ENCODE peak calls at places on chromosome X, in eight cellular contexts. One of them, this sample, is unnamed. For H3K4me1 and H3K9me3, the result is how much of the 10 kb centered on the place peaks cover.

GRCh38 chrX:68647156-68647957 is at the start of gene STARD8:
- DNase-seq in tibial artery: no peak
- DNase-seq in colonic mucosa: no peak
- DNase-seq in fibroblast of lung: peak
- DNase-seq in mesenchymal stem cell: peak
- DNase-seq in CD8-positive, alpha-beta memory T cell: no peak
- DNase-seq in A549: peak
- DNase-seq in lung: no peak
- DNase-seq in this sample: no peak

GRCh38 chrX:25001808-25002657 is 13.7 kb downstream of the ARX start:
- DNase-seq in tibial artery: no peak
- DNase-seq in colonic mucosa: no peak
- DNase-seq in fibroblast of lung: no peak
- DNase-seq in mesenchymal stem cell: no peak
- DNase-seq in CD8-positive, alpha-beta memory T cell: no peak
- DNase-seq in A549: no peak
- DNase-seq in lung: no peak
- DNase-seq in this sample: no peak

GRCh38 chrX:43813898-43814297 is 68.4 kb downstream of the MAOB start:
- DNase-seq in tibial artery: no peak
- DNase-seq in colonic mucosa: peak
- DNase-seq in fibroblast of lung: peak
- DNase-seq in mesenchymal stem cell: no peak
- DNase-seq in CD8-positive, alpha-beta memory T cell: peak
- DNase-seq in A549: peak
- DNase-seq in lung: no peak
- DNase-seq in this sample: no peak

GRCh38 chrX:24293412-24293811 is 20.5 kb downstream of the SUPT20HL2 start:
- DNase-seq in tibial artery: no peak
- DNase-seq in colonic mucosa: no peak
- DNase-seq in fibroblast of lung: no peak
- DNase-seq in mesenchymal stem cell: no peak
- DNase-seq in CD8-positive, alpha-beta memory T cell: no peak
- DNase-seq in A549: no peak
- DNase-seq in lung: no peak
- DNase-seq in this sample: no peak

GRCh38 chrX:35104626-35105025 is 162.0 kb downstream of the FAM47B start:
- DNase-seq in tibial artery: no peak
- DNase-seq in colonic mucosa: no peak
- DNase-seq in fibroblast of lung: no peak
- DNase-seq in mesenchymal stem cell: no peak
- DNase-seq in CD8-positive, alpha-beta memory T cell: no peak
- DNase-seq in A549: no peak
- DNase-seq in lung: no peak
- DNase-seq in this sample: no peak

GRCh38 chrX:55867254-55867653 is 149.7 kb downstream of the RRAGB start:
- DNase-seq in tibial artery: no peak
- DNase-seq in colonic mucosa: no peak
- DNase-seq in fibroblast of lung: peak
- DNase-seq in mesenchymal stem cell: peak
- DNase-seq in CD8-positive, alpha-beta memory T cell: no peak
- DNase-seq in A549: no peak
- DNase-seq in lung: no peak
- DNase-seq in this sample: no peak

GRCh38 chrX:149314031-149314430 is 191.1 kb downstream of the IDS start:
- DNase-seq in tibial artery: peak
- DNase-seq in colonic mucosa: no peak
- DNase-seq in fibroblast of lung: peak
- DNase-seq in mesenchymal stem cell: no peak
- DNase-seq in CD8-positive, alpha-beta memory T cell: no peak
- DNase-seq in A549: no peak
- DNase-seq in lung: no peak
- DNase-seq in this sample: no peak

GRCh38 chrX:5681159-5681558 is 547.5 kb downstream of the NLGN4X start:
- DNase-seq in tibial artery: no peak
- DNase-seq in colonic mucosa: no peak
- DNase-seq in fibroblast of lung: no peak
- DNase-seq in mesenchymal stem cell: no peak
- DNase-seq in CD8-positive, alpha-beta memory T cell: no peak
- DNase-seq in A549: no peak
- DNase-seq in lung: no peak
- DNase-seq in this sample: no peak

GRCh38 chrX:10098235-10098819 is 58.4 kb upstream of the CLCN4 start:
- DNase-seq in tibial artery: no peak
- DNase-seq in colonic mucosa: no peak
- DNase-seq in fibroblast of lung: no peak
- DNase-seq in mesenchymal stem cell: no peak
- DNase-seq in CD8-positive, alpha-beta memory T cell: peak
- DNase-seq in A549: no peak
- DNase-seq in lung: no peak
- DNase-seq in this sample: no peak

GRCh38 chrX:100407147-100407783 is 2.8 kb downstream of the PCDH19 start:
- DNase-seq in tibial artery: no peak
- DNase-seq in colonic mucosa: no peak
- DNase-seq in fibroblast of lung: no peak
- DNase-seq in mesenchymal stem cell: no peak
- DNase-seq in CD8-positive, alpha-beta memory T cell: no peak
- DNase-seq in A549: no peak
- DNase-seq in lung: no peak
- DNase-seq in this sample: no peak

GRCh38 chrX:115642895-115643530 is 82.0 kb downstream of the PLS3 start:
- DNase-seq in tibial artery: peak
- DNase-seq in colonic mucosa: peak
- DNase-seq in fibroblast of lung: peak
- DNase-seq in mesenchymal stem cell: peak
- DNase-seq in CD8-positive, alpha-beta memory T cell: peak
- DNase-seq in A549: peak
- DNase-seq in lung: no peak
- DNase-seq in this sample: no peak

GRCh38 chrX:44731160-44731559 is 112.7 kb upstream of the DUSP21 start:
- DNase-seq in tibial artery: no peak
- DNase-seq in colonic mucosa: no peak
- DNase-seq in fibroblast of lung: peak
- DNase-seq in mesenchymal stem cell: no peak
- DNase-seq in CD8-positive, alpha-beta memory T cell: no peak
- DNase-seq in A549: no peak
- DNase-seq in lung: no peak
- DNase-seq in this sample: no peak

GRCh38 chrX:64204701-64205440 is 637 bp downstream of the AMER1 start:
- DNase-seq in tibial artery: peak
- DNase-seq in colonic mucosa: peak
- DNase-seq in fibroblast of lung: peak
- DNase-seq in mesenchymal stem cell: peak
- DNase-seq in CD8-positive, alpha-beta memory T cell: peak
- DNase-seq in A549: no peak
- DNase-seq in lung: peak
- DNase-seq in this sample: no peak

GRCh38 chrX:6005856-6006255 is 222.8 kb downstream of the NLGN4X start:
- DNase-seq in tibial artery: no peak
- DNase-seq in colonic mucosa: no peak
- DNase-seq in fibroblast of lung: no peak
- DNase-seq in mesenchymal stem cell: no peak
- DNase-seq in CD8-positive, alpha-beta memory T cell: no peak
- DNase-seq in A549: no peak
- DNase-seq in lung: no peak
- DNase-seq in this sample: no peak

GRCh38 chrX:53281321-53281822 is at the start of gene IQSEC2:
- DNase-seq in tibial artery: peak
- DNase-seq in colonic mucosa: peak
- DNase-seq in fibroblast of lung: peak
- DNase-seq in mesenchymal stem cell: peak
- DNase-seq in CD8-positive, alpha-beta memory T cell: no peak
- DNase-seq in A549: peak
- DNase-seq in lung: peak
- DNase-seq in this sample: no peak

DNA sequence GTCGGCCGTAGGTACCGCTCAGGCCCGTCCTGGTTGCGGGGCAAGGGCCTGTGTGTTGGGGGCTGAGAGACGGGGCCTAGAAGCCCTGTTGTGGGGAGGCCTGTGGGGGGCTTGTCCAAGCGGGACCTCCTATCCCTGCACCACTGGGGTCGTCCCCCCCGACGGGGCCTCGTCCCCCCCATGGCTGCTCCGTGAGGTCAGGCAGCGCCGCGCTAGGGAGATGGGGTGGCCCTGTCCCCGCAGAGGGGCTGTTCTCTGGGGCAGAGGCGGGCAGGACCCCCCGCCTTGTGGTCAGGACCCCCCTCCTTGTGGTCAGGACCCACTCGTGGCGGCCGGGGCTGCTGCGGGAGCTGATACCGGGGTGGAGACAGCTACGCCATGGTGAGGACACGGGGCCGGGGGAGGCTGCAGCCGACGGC is 12.1 kb upstream of the GTPBP6 start:
- DNase-seq in tibial artery: no peak
- DNase-seq in colonic mucosa: no peak
- DNase-seq in fibroblast of lung: no peak
- DNase-seq in mesenchymal stem cell: no peak
- DNase-seq in CD8-positive, alpha-beta memory T cell: no peak
- DNase-seq in A549: no peak
- DNase-seq in lung: no peak
- DNase-seq in this sample: no peak
- H3K27ac ChIP-seq in tibial artery: no peak
- H3K27ac ChIP-seq in colonic mucosa: no peak
- H3K27ac ChIP-seq in fibroblast of lung: no peak
- H3K27ac ChIP-seq in mesenchymal stem cell: no peak
- H3K27ac ChIP-seq in CD8-positive, alpha-beta memory T cell: no peak
- H3K27ac ChIP-seq in A549: no peak
- H3K27ac ChIP-seq in lung: no peak
- H3K27ac ChIP-seq in this sample: no peak

GRCh38 chrX:74220277-74220676 is 83.7 kb upstream of the ZCCHC13 start:
- DNase-seq in tibial artery: no peak
- DNase-seq in colonic mucosa: no peak
- DNase-seq in fibroblast of lung: no peak
- DNase-seq in mesenchymal stem cell: no peak
- DNase-seq in CD8-positive, alpha-beta memory T cell: no peak
- DNase-seq in A549: no peak
- DNase-seq in lung: no peak
- DNase-seq in this sample: no peak
- H3K4me1 ChIP-seq in tibial artery: under half
- H3K4me1 ChIP-seq in colonic mucosa: under half
- H3K4me1 ChIP-seq in fibroblast of lung: under half
- H3K4me1 ChIP-seq in mesenchymal stem cell: under half
- H3K4me1 ChIP-seq in CD8-positive, alpha-beta memory T cell: under half
- H3K4me1 ChIP-seq in A549: under half
- H3K4me1 ChIP-seq in lung: under half
- H3K4me1 ChIP-seq in this sample: under half

GRCh38 chrX:112147206-112147605 is 64.6 kb upstream of the TRPC5 start:
- DNase-seq in tibial artery: no peak
- DNase-seq in colonic mucosa: no peak
- DNase-seq in fibroblast of lung: no peak
- DNase-seq in mesenchymal stem cell: peak
- DNase-seq in CD8-positive, alpha-beta memory T cell: no peak
- DNase-seq in A549: peak
- DNase-seq in lung: no peak
- DNase-seq in this sample: no peak

GRCh38 chrX:112148397-112148796 is 65.8 kb upstream of the TRPC5 start:
- DNase-seq in tibial artery: no peak
- DNase-seq in colonic mucosa: no peak
- DNase-seq in fibroblast of lung: no peak
- DNase-seq in mesenchymal stem cell: no peak
- DNase-seq in CD8-positive, alpha-beta memory T cell: no peak
- DNase-seq in A549: no peak
- DNase-seq in lung: no peak
- DNase-seq in this sample: no peak
- H3K9me3 ChIP-seq in tibial artery: under half
- H3K9me3 ChIP-seq in colonic mucosa: under half
- H3K9me3 ChIP-seq in fibroblast of lung: under half
- H3K9me3 ChIP-seq in mesenchymal stem cell: under half
- H3K9me3 ChIP-seq in CD8-positive, alpha-beta memory T cell: under half
- H3K9me3 ChIP-seq in A549: under half
- H3K9me3 ChIP-seq in lung: under half
- H3K9me3 ChIP-seq in this sample: under half

GRCh38 chrX:48920713-48921104 is 1.9 kb upstream of the PIM2 start:
- DNase-seq in tibial artery: no peak
- DNase-seq in colonic mucosa: no peak
- DNase-seq in fibroblast of lung: no peak
- DNase-seq in mesenchymal stem cell: no peak
- DNase-seq in CD8-positive, alpha-beta memory T cell: no peak
- DNase-seq in A549: no peak
- DNase-seq in lung: no peak
- DNase-seq in this sample: no peak
- H3K27ac ChIP-seq in tibial artery: no peak
- H3K27ac ChIP-seq in colonic mucosa: no peak
- H3K27ac ChIP-seq in fibroblast of lung: no peak
- H3K27ac ChIP-seq in mesenchymal stem cell: no peak
- H3K27ac ChIP-seq in CD8-positive, alpha-beta memory T cell: peak
- H3K27ac ChIP-seq in A549: no peak
- H3K27ac ChIP-seq in lung: peak
- H3K27ac ChIP-seq in this sample: peak

GRCh38 chrX:124354648-124355047 is 8.3 kb downstream of the SH2D1A start:
- DNase-seq in tibial artery: no peak
- DNase-seq in colonic mucosa: no peak
- DNase-seq in fibroblast of lung: no peak
- DNase-seq in mesenchymal stem cell: no peak
- DNase-seq in CD8-positive, alpha-beta memory T cell: no peak
- DNase-seq in A549: no peak
- DNase-seq in lung: no peak
- DNase-seq in this sample: no peak
- H3K4me1 ChIP-seq in tibial artery: under half
- H3K4me1 ChIP-seq in colonic mucosa: under half
- H3K4me1 ChIP-seq in fibroblast of lung: under half
- H3K4me1 ChIP-seq in mesenchymal stem cell: under half
- H3K4me1 ChIP-seq in CD8-positive, alpha-beta memory T cell: under half
- H3K4me1 ChIP-seq in A549: under half
- H3K4me1 ChIP-seq in lung: under half
- H3K4me1 ChIP-seq in this sample: under half

DNA sequence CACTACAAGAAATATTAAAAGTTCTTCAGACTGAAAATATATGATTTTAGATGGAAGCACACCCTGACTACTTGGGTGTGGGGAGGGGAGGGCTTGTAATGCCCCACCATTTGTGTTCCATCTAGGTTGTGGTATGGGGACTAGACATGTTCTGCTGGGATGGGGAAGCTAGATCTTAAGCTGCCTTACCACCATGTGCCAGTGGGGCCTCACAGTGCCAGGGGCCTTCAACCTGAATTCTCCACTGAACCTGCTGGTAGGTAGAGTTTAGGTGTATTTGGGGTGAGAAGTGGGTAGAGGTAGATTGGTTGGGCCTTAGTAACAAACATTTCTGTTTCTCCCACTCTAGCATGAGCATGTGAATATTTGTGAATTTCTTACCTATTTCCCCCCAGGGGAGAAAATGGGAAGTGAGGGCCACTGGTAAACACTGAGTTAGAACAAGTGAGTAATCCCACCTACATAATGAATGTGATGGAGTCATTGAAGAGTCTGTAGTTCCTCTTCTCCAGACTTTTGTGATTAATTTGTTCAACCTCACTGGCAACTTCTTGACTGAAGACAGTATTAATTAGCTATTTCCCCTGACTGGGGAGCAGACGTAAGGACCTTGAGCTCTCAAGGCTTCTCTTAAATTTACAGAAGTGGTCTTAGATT is 44.0 kb downstream of the BRCC3 start:
- DNase-seq in tibial artery: no peak
- DNase-seq in colonic mucosa: no peak
- DNase-seq in fibroblast of lung: no peak
- DNase-seq in mesenchymal stem cell: no peak
- DNase-seq in CD8-positive, alpha-beta memory T cell: no peak
- DNase-seq in A549: no peak
- DNase-seq in lung: no peak
- DNase-seq in this sample: no peak
- H3K9me3 ChIP-seq in tibial artery: under half
- H3K9me3 ChIP-seq in colonic mucosa: under half
- H3K9me3 ChIP-seq in fibroblast of lung: under half
- H3K9me3 ChIP-seq in mesenchymal stem cell: under half
- H3K9me3 ChIP-seq in CD8-positive, alpha-beta memory T cell: under half
- H3K9me3 ChIP-seq in A549: under half
- H3K9me3 ChIP-seq in lung: under half
- H3K9me3 ChIP-seq in this sample: under half